ENCODE peak calls at places on chromosomes 13 and 19, in four cellular contexts. O, B, S and I are unnamed samples.
A peak's percentile ranks its signal among the peaks of the same experiment; 100 is the strongest.

GRCh38 chr19:8368136-8368535 is 4.2 kb downstream of the ANGPTL4 start:
- DNase-seq in S (no peak), O (no peak), B (no peak), I (no peak)

GRCh38 chr19:33245948-33246728 is 20.5 kb upstream of the SLC7A10 start:
- DNase-seq in S (no peak), B (no peak), O (no peak), I (no peak)

GRCh38 chr13:62139597-62139996 is 723.9 kb upstream of the PCDH20 start:
- DNase-seq in S (no peak), B (no peak), O (no peak), I (no peak)

GRCh38 chr13:51945149-51945548 is 66.1 kb downstream of the ATP7B start:
- DNase-seq in O (no peak), S (no peak), B (no peak), I (no peak)

GRCh38 chr13:63690672-63691071 is 2275.0 kb upstream of the PCDH20 start:
- DNase-seq in B (no peak), S (no peak), O (no peak), I (no peak)

GRCh38 chr13:44197791-44198770 is 175.5 kb upstream of the SERP2 start:
- DNase-seq in S (no peak), O (no peak), B (peak; percentile 78), I (no peak)

GRCh38 chr19:3357731-3358391 is 8.5 kb upstream of the NFIC start:
- DNase-seq in S (no peak), B (no peak), O (no peak), I (no peak)

GRCh38 chr13:114032121-114032799 is 58.4 kb upstream of the C13orf46 start:
- DNase-seq in B (no peak), O (no peak), S (peak; percentile 60), I (peak; percentile 77)

GRCh38 chr19:19657397-19657783 is 6.1 kb downstream of the ATP13A1 start:
- DNase-seq in B (no peak), S (no peak), O (no peak), I (no peak)

GRCh38 chr13:50320297-50320862 is 305.1 kb downstream of the KCNRG start:
- DNase-seq in B (no peak), S (peak; percentile 25), O (no peak), I (no peak)

GRCh38 chr19:44752123-44752815 is 3.8 kb downstream of the BCL3 start:
- DNase-seq in B (no peak), S (no peak), O (no peak), I (no peak)

GRCh38 chr19:16892868-16893685 is 4.3 kb downstream of the F2RL3 start:
- DNase-seq in B (no peak), O (no peak), S (no peak), I (no peak)

GRCh38 chr19:15169541-15170285 is 31.1 kb downstream of the NOTCH3 start:
- DNase-seq in O (no peak), B (no peak), S (no peak), I (no peak)

GRCh38 chr13:22154041-22154440 is 483.2 kb downstream of the FGF9 start:
- DNase-seq in O (no peak), B (no peak), S (no peak), I (no peak)

GRCh38 chr19:32363175-32363574 is 17.8 kb downstream of the ZNF507 start:
- DNase-seq in B (no peak), O (no peak), S (no peak), I (no peak)

GRCh38 chr19:14649020-14649419 is 25.6 kb downstream of the ADGRE3 start:
- DNase-seq in B (no peak), O (no peak), S (no peak), I (no peak)

GRCh38 chr19:4664642-4665041 is 5.5 kb downstream of the MYDGF start:
- DNase-seq in O (no peak), S (no peak), B (no peak), I (no peak)

GRCh38 chr19:16400911-16401675 is 70.7 kb downstream of the EPS15L1 start:
- DNase-seq in O (no peak), B (no peak), S (no peak), I (no peak)

GRCh38 chr19:5107432-5108122 is 138.7 kb downstream of the KDM4B start:
- DNase-seq in B (no peak), O (no peak), S (no peak), I (no peak)

GRCh38 chr19:33055718-33056117 is 9.0 kb downstream of the RHPN2 start:
- DNase-seq in B (no peak), S (no peak), O (no peak), I (no peak)

GRCh38 chr13:40233731-40234195 is 432.7 kb downstream of the FOXO1 start:
- DNase-seq in O (no peak), B (no peak), S (no peak), I (no peak)

GRCh38 chr19:11152318-11153062 is 3.1 kb downstream of the SPC24 start:
- DNase-seq in O (no peak), B (peak; percentile 13), S (no peak), I (peak; percentile 92)

GRCh38 chr19:13417054-13417453 is 89.2 kb downstream of the CACNA1A start:
- DNase-seq in S (no peak), B (no peak), O (no peak), I (peak; percentile 11)

GRCh38 chr13:56009418-56009817 is 1131.3 kb upstream of the PRR20A start:
- DNase-seq in B (no peak), S (no peak), O (no peak), I (no peak)

GRCh38 chr19:18500376-18500775 is 21.5 kb downstream of the ELL start:
- DNase-seq in B (no peak), S (no peak), O (no peak), I (peak; percentile 58)

GRCh38 chr13:104980571-104980970 is 1554.9 kb downstream of the EFNB2 start:
- DNase-seq in B (no peak), O (no peak), S (no peak), I (no peak)

GRCh38 chr13:34201050-34201913 is 383.3 kb downstream of the RFC3 start:
- DNase-seq in O (no peak), B (no peak), S (no peak), I (no peak)

GRCh38 chr19:54464624-54465266 is 1.2 kb upstream of the LENG9 start:
- DNase-seq in S (peak; percentile 87), B (peak; percentile 50), O (peak; percentile 58), I (no peak)

GRCh38 chr13:45974500-45974899 is 78.0 kb downstream of the ZC3H13 start:
- DNase-seq in S (no peak), B (no peak), O (no peak), I (no peak)

GRCh38 chr19:16062789-16063188 is 13.5 kb upstream of the TPM4 start:
- DNase-seq in B (no peak), S (no peak), O (no peak), I (no peak)